ENCODE peak calls at places on chromosomes 13 and 19, in eight cellular contexts. T, Q, D, I, X, L, R and P are unnamed samples.

GRCh38 chr19:41307090-41307875 is 2.7 kb upstream of the CCDC97 start:
- DNase-seq in L (no peak), D (no peak), R (no peak), Q (no peak), X (no peak), I (no peak), T (no peak), P (no peak)

GRCh38 chr19:3580156-3580955 is 4.9 kb upstream of the GIPC3 start:
- DNase-seq in X (no peak), L (no peak), I (peak; percentile 83), D (no peak), Q (no peak), R (no peak), T (no peak), P (no peak)

GRCh38 chr19:48029431-48029830 is 14.4 kb downstream of the CABP5 start:
- DNase-seq in R (no peak), D (no peak), Q (no peak), X (peak; percentile 46), I (no peak), T (no peak), L (no peak), P (no peak)

GRCh38 chr13:30737511-30738342 is 2.4 kb downstream of the ALOX5AP start:
- DNase-seq in L (peak; percentile 29), D (no peak), R (no peak), X (no peak), Q (peak; percentile 22), I (no peak), T (no peak), P (no peak)

GRCh38 chr19:47601180-47601904 is 7.6 kb upstream of the BICRA start:
- DNase-seq in D (no peak), L (peak; percentile 20), T (peak; percentile 52), X (no peak), I (no peak), R (no peak), Q (no peak), P (no peak)

GRCh38 chr19:3478409-3479176 is 1.7 kb downstream of the SMIM24 start:
- DNase-seq in T (no peak), I (no peak), Q (peak; percentile 16), D (no peak), X (no peak), L (no peak), R (no peak), P (no peak)

GRCh38 chr13:41365636-41366035 is 54.6 kb downstream of the NAA16 start:
- DNase-seq in L (no peak), Q (no peak), I (no peak), T (no peak), R (no peak), X (no peak), D (no peak), P (no peak)

GRCh38 chr19:46791944-46792343 is 3.5 kb upstream of the SLC1A5 start:
- DNase-seq in L (no peak), R (no peak), X (no peak), I (no peak), Q (no peak), T (no peak), D (no peak), P (no peak)

GRCh38 chr13:41054212-41054877 is 7.0 kb upstream of the WBP4 start:
- DNase-seq in Q (no peak), I (no peak), T (no peak), L (peak; percentile 82), X (no peak), R (no peak), D (no peak), P (no peak)

GRCh38 chr19:6276447-6276846 is 3.3 kb downstream of the MLLT1 start:
- DNase-seq in I (peak; percentile 62), X (no peak), R (no peak), L (no peak), D (no peak), Q (no peak), T (peak; percentile 28), P (no peak)

GRCh38 chr13:40776681-40777165 is 5.7 kb upstream of the MRPS31 start:
- DNase-seq in T (no peak), D (peak; percentile 68), Q (peak; percentile 66), I (no peak), X (no peak), R (peak; percentile 47), L (peak; percentile 79), P (peak; percentile 67)

GRCh38 chr19:16445238-16446107 is 26.3 kb downstream of the EPS15L1 start:
- DNase-seq in I (peak; percentile 7), L (peak; percentile 86), T (no peak), X (no peak), D (no peak), R (no peak), Q (no peak), P (no peak)

GRCh38 chr13:110070511-110071120 is 236.3 kb downstream of the COL4A1 start:
- DNase-seq in I (peak; percentile 54), R (no peak), Q (no peak), X (no peak), L (no peak), T (no peak), D (no peak), P (no peak)

GRCh38 chr19:31177230-31177629 is 172.0 kb downstream of the TSHZ3 start:
- DNase-seq in I (no peak), Q (no peak), X (no peak), R (no peak), D (no peak), T (no peak), L (no peak), P (no peak)

GRCh38 chr13:20719783-20720182 is 16.3 kb downstream of the IL17D start:
- DNase-seq in T (no peak), L (no peak), D (no peak), I (no peak), R (no peak), Q (no peak), X (no peak), P (no peak)

GRCh38 chr13:22700488-22700887 is 480.3 kb upstream of the SGCG start:
- DNase-seq in R (no peak), L (no peak), Q (no peak), I (no peak), X (no peak), D (no peak), T (no peak), P (no peak)

GRCh38 chr19:49829721-49830120 is 11.6 kb downstream of the MED25 start:
- DNase-seq in I (no peak), L (no peak), D (no peak), T (no peak), R (no peak), X (no peak), Q (no peak), P (no peak)

GRCh38 chr19:33486936-33487793 is 34.4 kb downstream of the PEPD start:
- DNase-seq in L (no peak), Q (no peak), D (no peak), R (no peak), T (no peak), X (no peak), I (no peak), P (no peak)

GRCh38 chr19:44260343-44260681 is 626 bp downstream of the ZNF233 start:
- DNase-seq in R (no peak), L (no peak), I (no peak), Q (no peak), T (no peak), D (no peak), X (no peak), P (no peak)

GRCh38 chr19:46887240-46887782 is 26.5 kb downstream of the ARHGAP35 start:
- DNase-seq in Q (no peak), R (no peak), D (no peak), T (no peak), L (no peak), I (no peak), X (no peak), P (no peak)

GRCh38 chr13:77915676-77916075 is 3.0 kb downstream of the EDNRB start:
- DNase-seq in D (no peak), Q (no peak), L (no peak), X (no peak), I (no peak), R (no peak), T (no peak), P (no peak)

GRCh38 chr19:23409392-23410048 is 14.2 kb upstream of the ZNF91 start:
- DNase-seq in I (no peak), T (no peak), R (no peak), L (no peak), X (no peak), D (no peak), Q (no peak), P (no peak)

GRCh38 chr13:66794340-66795031 is 435.6 kb downstream of the PCDH9 start:
- DNase-seq in I (no peak), Q (no peak), D (no peak), T (no peak), R (no peak), X (no peak), L (no peak), P (no peak)

GRCh38 chr13:41137241-41137640 is 4.6 kb upstream of the KBTBD6 start:
- DNase-seq in R (no peak), I (no peak), X (no peak), Q (no peak), T (no peak), L (no peak), D (no peak), P (no peak)

GRCh38 chr19:41837981-41838708 is 6.3 kb downstream of the LYPD4 start:
- DNase-seq in T (no peak), R (no peak), L (no peak), X (no peak), D (no peak), I (no peak), Q (no peak), P (no peak)

GRCh38 chr13:102591988-102592781 is 4.6 kb upstream of the TPP2 start:
- DNase-seq in R (peak; percentile 69), Q (peak; percentile 79), X (no peak), I (peak; percentile 48), T (peak; percentile 69), L (peak; percentile 87), D (peak; percentile 79), P (peak; percentile 79)

GRCh38 chr19:46955114-46955812 is 64.4 kb upstream of the NPAS1 start:
- DNase-seq in R (no peak), Q (no peak), T (no peak), L (peak; percentile 50), X (no peak), I (no peak), D (no peak), P (peak; percentile 33)

GRCh38 chr19:8478605-8479004 is 23.8 kb downstream of the PRAM1 start:
- DNase-seq in I (no peak), R (no peak), Q (no peak), D (no peak), T (no peak), X (no peak), L (no peak), P (no peak)

GRCh38 chr13:81872581-81872980 is 1531.7 kb upstream of the SPRY2 start:
- DNase-seq in T (no peak), X (no peak), D (no peak), L (no peak), I (no peak), Q (no peak), R (no peak), P (no peak)

GRCh38 chr19:3619631-3620012 is 7.0 kb downstream of the CACTIN start:
- DNase-seq in Q (no peak), D (no peak), T (no peak), R (no peak), I (no peak), L (no peak), X (no peak), P (no peak)

GRCh38 chr13:33445024-33445423 is 159.5 kb upstream of the STARD13 start:
- DNase-seq in L (no peak), Q (no peak), T (no peak), D (no peak), X (no peak), I (no peak), R (no peak), P (no peak)

GRCh38 chr13:52159159-52159982 is at the start of gene NEK3:
- DNase-seq in L (peak; percentile 72), X (peak; percentile 53), R (peak; percentile 44), T (peak; percentile 65), I (no peak), Q (peak; percentile 58), D (peak; percentile 42), P (peak; percentile 65)

GRCh38 chr13:36131931-36132297 is 732 bp upstream of the DCLK1 start:
- DNase-seq in R (no peak), L (no peak), T (no peak), X (no peak), I (peak; percentile 76), Q (no peak), D (no peak), P (no peak)

GRCh38 chr13:34507630-34508029 is 434.4 kb upstream of the NBEA start:
- DNase-seq in R (no peak), I (no peak), D (no peak), T (no peak), L (no peak), Q (no peak), X (no peak), P (no peak)